ENCODE peak calls at places on chromosomes 1 and 21, in ten cellular contexts. E is H54, Z is endothelial cell of umbilical vein, H is esophagus squamous epithelium, S is H1, N is A549, R is Peyer's patch, M is breast epithelium, X is right lobe of liver, C is GM12892. F is an unnamed sample.

GRCh38 chr1:44061857-44062256 is 30.6 kb upstream of the SLC6A9 start:
- DNase-seq in E (no peak), Z (no peak), H (no peak), S (no peak), N (no peak), R (no peak), M (no peak), X (no peak), C (no peak), F (no peak)

GRCh38 chr21:45972716-45973474 is 8.7 kb upstream of the COL6A1 start:
- DNase-seq in E (no peak), Z (peak), H (no peak), S (no peak), N (no peak), R (peak), M (peak), X (peak), C (peak), F (peak)

GRCh38 chr1:34266127-34266951 is 89.6 kb downstream of the C1orf94 start:
- DNase-seq in E (peak), Z (no peak), H (no peak), S (no peak), N (no peak), R (no peak), M (no peak), X (no peak), C (no peak), F (no peak)

GRCh38 chr21:39938086-39938611 is 70.9 kb downstream of the PCP4 start:
- DNase-seq in E (no peak), Z (no peak), H (no peak), S (no peak), N (no peak), R (no peak), M (no peak), X (no peak), C (no peak), F (no peak)

GRCh38 chr1:192763756-192764155 is 45.1 kb upstream of the RGS2 start:
- DNase-seq in E (no peak), Z (no peak), H (no peak), S (no peak), N (no peak), R (no peak), M (no peak), X (no peak), C (no peak), F (no peak)

GRCh38 chr1:54117815-54118563 is 34.8 kb downstream of the CDCP2 start:
- DNase-seq in E (peak), Z (no peak), H (no peak), S (no peak), N (no peak), R (no peak), M (no peak), X (no peak), C (no peak), F (no peak)

GRCh38 chr1:145716641-145717061 is 2.6 kb upstream of the CD160 start:
- DNase-seq in E (no peak), Z (no peak), H (no peak), S (no peak), N (no peak), R (peak), M (no peak), X (no peak), C (no peak), F (no peak)

GRCh38 chr1:23385119-23385621 is 15.5 kb upstream of the ZNF436 start:
- DNase-seq in E (no peak), Z (no peak), H (no peak), S (no peak), N (no peak), R (no peak), M (no peak), X (no peak), C (no peak), F (peak)

GRCh38 chr1:224411766-224412165 is 22.8 kb downstream of the WDR26 start:
- DNase-seq in E (no peak), Z (no peak), H (no peak), S (no peak), N (no peak), R (no peak), M (no peak), X (no peak), C (no peak), F (no peak)

GRCh38 chr1:221644663-221645258 is 97.1 kb downstream of the DUSP10 start:
- DNase-seq in E (no peak), Z (no peak), H (no peak), S (no peak), N (no peak), R (no peak), M (no peak), X (no peak), C (no peak), F (no peak)

GRCh38 chr1:175673236-175674150 is 69.9 kb downstream of the TNR start:
- DNase-seq in E (no peak), Z (peak), H (no peak), S (no peak), N (no peak), R (peak), M (no peak), X (no peak), C (peak), F (no peak)

GRCh38 chr1:186482661-186483255 is 21.8 kb upstream of the PDC start:
- DNase-seq in E (peak), Z (peak), H (no peak), S (no peak), N (peak), R (peak), M (no peak), X (no peak), C (no peak), F (peak)

GRCh38 chr1:21212126-21212525 is 35.4 kb upstream of the EIF4G3 start:
- DNase-seq in E (no peak), Z (no peak), H (no peak), S (no peak), N (no peak), R (no peak), M (no peak), X (no peak), C (no peak), F (no peak)

GRCh38 chr1:206686486-206687249 is 2.0 kb downstream of the MAPKAPK2 start:
- DNase-seq in E (no peak), Z (no peak), H (no peak), S (no peak), N (no peak), R (peak), M (no peak), X (no peak), C (peak), F (no peak)

GRCh38 chr1:187051618-187052232 is 223.0 kb downstream of the PLA2G4A start:
- DNase-seq in E (no peak), Z (peak), H (no peak), S (no peak), N (peak), R (no peak), M (no peak), X (no peak), C (no peak), F (no peak)

GRCh38 chr1:175808573-175808972 is 65.2 kb upstream of the TNR start:
- DNase-seq in E (no peak), Z (no peak), H (no peak), S (no peak), N (no peak), R (no peak), M (no peak), X (no peak), C (no peak), F (no peak)

GRCh38 chr1:3372317-3372716 is 82.1 kb upstream of the ARHGEF16 start:
- DNase-seq in E (no peak), Z (no peak), H (no peak), S (no peak), N (no peak), R (no peak), M (no peak), X (no peak), C (no peak), F (no peak)

GRCh38 chr1:225823811-225824261 is 13.9 kb downstream of the EPHX1 start:
- DNase-seq in E (no peak), Z (no peak), H (no peak), S (no peak), N (no peak), R (no peak), M (no peak), X (no peak), C (no peak), F (peak)

GRCh38 chr1:206714331-206715058 is 29.8 kb downstream of the MAPKAPK2 start:
- DNase-seq in E (no peak), Z (peak), H (no peak), S (no peak), N (peak), R (peak), M (no peak), X (no peak), C (no peak), F (no peak)

GRCh38 chr1:7294636-7295035 is 476.5 kb upstream of the VAMP3 start:
- DNase-seq in E (no peak), Z (no peak), H (no peak), S (no peak), N (no peak), R (no peak), M (no peak), X (no peak), C (no peak), F (no peak)

GRCh38 chr1:228697209-228698016 is 37.9 kb upstream of the RHOU start:
- DNase-seq in E (no peak), Z (no peak), H (no peak), S (no peak), N (peak), R (peak), M (peak), X (peak), C (no peak), F (peak)

DNA sequence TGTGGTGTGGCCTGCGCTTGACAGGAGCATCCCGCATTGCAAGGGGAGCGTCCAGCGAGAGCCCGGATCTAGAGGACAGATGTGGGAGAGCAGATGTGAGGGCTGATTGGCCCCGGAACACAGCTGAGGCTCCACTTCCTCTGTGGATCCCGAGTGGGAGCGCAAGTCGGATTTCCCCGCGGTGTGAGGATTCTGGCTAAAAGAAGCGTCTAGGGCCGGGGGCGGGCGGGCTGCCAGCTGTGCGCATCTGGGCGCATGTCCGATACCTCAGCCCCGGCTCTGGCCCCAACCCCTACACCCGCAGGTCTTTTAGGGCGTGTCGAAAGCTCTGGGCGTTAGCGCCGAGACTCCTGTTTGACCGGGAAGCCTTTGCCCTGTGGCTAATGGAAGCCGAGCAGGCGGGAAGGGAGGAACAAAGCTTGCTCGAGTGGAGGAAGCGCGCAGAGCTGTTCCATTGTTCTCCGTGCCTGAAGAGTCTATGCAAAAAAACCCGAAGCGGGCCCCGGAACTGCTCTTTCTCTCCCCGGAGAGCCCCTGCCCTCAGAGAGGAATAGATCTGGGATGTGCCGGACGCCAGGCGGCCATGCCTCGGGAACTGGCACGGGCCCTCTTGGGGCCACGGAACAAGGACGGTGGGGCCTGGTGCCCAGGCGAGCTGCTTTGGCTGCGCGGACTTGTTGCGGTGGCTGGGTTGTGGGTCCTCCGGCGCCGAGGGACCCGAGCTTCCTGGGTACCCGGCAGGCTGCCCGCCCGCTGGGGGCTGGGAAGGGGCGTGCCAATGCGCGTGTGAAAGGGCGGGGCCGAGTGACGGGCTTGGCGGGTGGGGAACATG is 111.1 kb downstream of the NAV1 start:
- DNase-seq in E (no peak), Z (peak), H (no peak), S (peak), N (peak), R (peak), M (peak), X (peak), C (no peak), F (peak)
- TF ChIP-seq POLR2A in E (no peak), Z (no peak), H (no peak), S (no peak), N (no peak), R (no peak), M (no peak), X (no peak), C (no peak), F (peak)

GRCh38 chr1:198683449-198683848 is 44.6 kb downstream of the PTPRC start:
- DNase-seq in E (no peak), Z (no peak), H (no peak), S (no peak), N (no peak), R (no peak), M (no peak), X (no peak), C (no peak), F (no peak)

GRCh38 chr1:198680174-198680871 is 41.5 kb downstream of the PTPRC start:
- DNase-seq in E (no peak), Z (no peak), H (no peak), S (no peak), N (no peak), R (peak), M (no peak), X (no peak), C (no peak), F (no peak)

GRCh38 chr1:198681247-198681646 is 42.4 kb downstream of the PTPRC start:
- DNase-seq in E (no peak), Z (peak), H (no peak), S (no peak), N (no peak), R (no peak), M (no peak), X (no peak), C (no peak), F (no peak)

GRCh38 chr1:198679535-198680173 is 40.8 kb downstream of the PTPRC start:
- DNase-seq in E (no peak), Z (no peak), H (no peak), S (no peak), N (no peak), R (peak), M (no peak), X (peak), C (no peak), F (no peak)

DNA sequence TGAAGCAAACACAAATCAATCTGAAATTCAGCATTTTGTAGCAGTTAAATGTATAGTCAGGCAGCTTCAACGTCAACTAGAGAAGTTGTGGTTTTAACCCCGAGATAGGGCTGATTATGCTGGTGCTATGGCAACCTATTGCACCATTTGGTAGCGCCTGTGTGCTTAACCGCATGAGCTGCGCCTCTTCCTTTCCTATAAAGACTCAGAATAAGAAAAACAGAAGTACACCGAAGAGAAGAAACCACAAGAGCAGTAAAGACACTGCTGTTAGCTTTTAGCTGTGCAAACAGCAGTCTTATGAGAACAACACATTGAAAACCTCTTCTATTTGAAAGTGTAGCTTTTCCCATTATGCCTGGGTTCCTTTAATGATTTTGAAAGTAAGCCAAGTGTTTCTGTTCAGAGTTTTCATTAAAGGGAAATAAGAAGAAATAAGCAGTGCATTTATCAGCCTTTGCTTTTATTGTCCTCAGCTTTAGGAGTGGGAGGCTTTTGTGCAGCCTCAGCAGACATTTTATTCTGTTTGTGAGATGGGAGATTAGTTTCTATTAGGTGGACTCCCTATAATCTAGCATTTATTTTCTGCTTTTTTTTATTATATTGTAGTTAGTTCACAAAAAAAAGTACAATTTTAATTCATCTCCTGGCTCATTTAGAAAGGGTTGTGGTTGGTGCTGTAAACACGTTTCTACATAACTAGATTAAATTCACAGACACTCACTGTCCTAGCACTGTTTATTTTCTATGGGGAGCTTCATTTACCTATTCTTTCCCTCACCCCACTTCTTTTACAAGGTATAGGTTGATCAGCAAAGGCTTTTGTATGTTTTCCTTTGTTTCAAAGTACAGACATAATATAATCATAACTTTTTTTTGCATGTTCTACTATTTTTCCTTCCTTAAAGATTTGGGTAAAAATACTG is 43.3 kb downstream of the PTPRC start:
- DNase-seq in E (no peak), Z (peak), H (peak), S (no peak), N (no peak), R (peak), M (no peak), X (peak), C (no peak), F (no peak)
- TF ChIP-seq POLR2A in E (no peak), Z (no peak), H (no peak), S (no peak), N (no peak), R (peak), M (no peak), X (peak), C (peak), F (no peak)

DNA sequence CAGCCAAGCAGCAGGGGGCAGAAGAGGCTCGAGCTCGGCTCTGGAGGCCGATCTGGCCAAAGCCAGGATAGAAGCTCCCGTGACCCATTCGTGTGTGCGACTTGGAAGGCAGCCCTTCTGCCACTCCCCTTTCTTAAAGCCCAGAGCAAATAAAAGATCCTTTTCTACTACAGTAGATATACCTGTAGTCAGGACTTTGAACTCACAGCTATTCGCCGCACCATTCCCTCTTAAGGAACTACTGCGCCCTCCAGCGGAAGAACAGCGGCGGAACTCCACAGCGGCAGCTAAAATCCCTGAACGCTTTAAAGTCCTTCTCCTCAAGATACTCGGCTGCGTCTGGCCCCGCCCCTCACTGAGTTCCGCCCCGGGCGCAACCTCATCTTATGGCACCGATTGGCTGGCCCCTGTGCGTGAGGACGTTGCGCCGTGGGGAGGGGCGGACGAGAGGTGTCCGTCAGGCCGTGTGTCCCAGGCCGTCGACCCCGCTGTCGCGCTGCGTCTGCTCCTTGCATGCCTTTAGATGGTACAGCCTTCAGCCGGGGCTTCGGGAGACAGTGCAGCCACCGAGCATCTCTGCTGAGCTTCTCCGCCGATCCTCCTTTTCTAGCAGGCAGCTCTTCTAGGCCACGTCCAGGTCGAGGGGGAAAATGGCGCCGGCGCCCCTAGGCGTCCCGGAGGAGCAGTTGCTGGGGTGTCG is at the start of gene LRIG2:
- DNase-seq in E (peak), Z (peak), H (peak), S (peak), N (peak), R (peak), M (peak), X (peak), C (peak), F (peak)
- TF ChIP-seq POLR2A in E (peak), Z (peak), H (peak), S (peak), N (peak), R (peak), M (peak), X (peak), C (peak), F (peak)

GRCh38 chr1:173476664-173477285 is 360 bp upstream of the PRDX6 start:
- DNase-seq in E (peak), Z (peak), H (peak), S (peak), N (peak), R (peak), M (peak), X (peak), C (peak), F (peak)
- TF ChIP-seq POLR2A in E (peak), Z (peak), H (peak), S (no peak), N (peak), R (peak), M (no peak), X (peak), C (peak), F (peak)

F was measured in ovary.